ENCODE peak calls at places on chromosomes 1 and 21, in seven cellular contexts. One of them, this sample, is unnamed.

GRCh38 chr1:4702927-4703326 is 48.5 kb downstream of the AJAP1 start:
- DNase-seq in HS-5: no peak
- DNase-seq in neural crest cell: no peak
- DNase-seq in hypothalamus: no peak
- DNase-seq in stimulated activated CD4-positive, alpha-beta T cell treated with anti-CD3 and anti-CD28 coated beads, Interleukin-1b, Interleukin-23, amount 100 ng/mL, for 1 hour: no peak
- DNase-seq in cortex of kidney: no peak
- DNase-seq in Calu3: no peak
- DNase-seq in this sample: no peak

GRCh38 chr1:208008534-208008933 is 97.6 kb upstream of the CD34 start:
- DNase-seq in HS-5: no peak
- DNase-seq in neural crest cell: no peak
- DNase-seq in hypothalamus: no peak
- DNase-seq in stimulated activated CD4-positive, alpha-beta T cell treated with anti-CD3 and anti-CD28 coated beads, Interleukin-1b, Interleukin-23, amount 100 ng/mL, for 1 hour: no peak
- DNase-seq in cortex of kidney: no peak
- DNase-seq in Calu3: no peak
- DNase-seq in this sample: no peak

GRCh38 chr1:198018529-198018928 is 101.4 kb downstream of the LHX9 start:
- DNase-seq in HS-5: peak; percentile 96
- DNase-seq in neural crest cell: no peak
- DNase-seq in hypothalamus: no peak
- DNase-seq in stimulated activated CD4-positive, alpha-beta T cell treated with anti-CD3 and anti-CD28 coated beads, Interleukin-1b, Interleukin-23, amount 100 ng/mL, for 1 hour: no peak
- DNase-seq in cortex of kidney: no peak
- DNase-seq in Calu3: peak; percentile 60
- DNase-seq in this sample: no peak

GRCh38 chr1:162571696-162572095 is 10.2 kb downstream of the UAP1 start:
- DNase-seq in HS-5: no peak
- DNase-seq in neural crest cell: no peak
- DNase-seq in hypothalamus: no peak
- DNase-seq in stimulated activated CD4-positive, alpha-beta T cell treated with anti-CD3 and anti-CD28 coated beads, Interleukin-1b, Interleukin-23, amount 100 ng/mL, for 1 hour: no peak
- DNase-seq in cortex of kidney: no peak
- DNase-seq in Calu3: no peak
- DNase-seq in this sample: no peak

GRCh38 chr1:6105763-6106162 is 60.1 kb downstream of the KCNAB2 start:
- DNase-seq in HS-5: no peak
- DNase-seq in neural crest cell: no peak
- DNase-seq in hypothalamus: no peak
- DNase-seq in stimulated activated CD4-positive, alpha-beta T cell treated with anti-CD3 and anti-CD28 coated beads, Interleukin-1b, Interleukin-23, amount 100 ng/mL, for 1 hour: no peak
- DNase-seq in cortex of kidney: no peak
- DNase-seq in Calu3: peak; percentile 16
- DNase-seq in this sample: no peak

GRCh38 chr1:16181887-16182719 is 26.2 kb upstream of the EPHA2 start:
- DNase-seq in HS-5: peak; percentile 84
- DNase-seq in neural crest cell: no peak
- DNase-seq in hypothalamus: no peak
- DNase-seq in stimulated activated CD4-positive, alpha-beta T cell treated with anti-CD3 and anti-CD28 coated beads, Interleukin-1b, Interleukin-23, amount 100 ng/mL, for 1 hour: no peak
- DNase-seq in cortex of kidney: no peak
- DNase-seq in Calu3: peak; percentile 89
- DNase-seq in this sample: no peak

GRCh38 chr1:218813247-218813646 is 360.4 kb upstream of the LYPLAL1 start:
- DNase-seq in HS-5: no peak
- DNase-seq in neural crest cell: no peak
- DNase-seq in hypothalamus: no peak
- DNase-seq in stimulated activated CD4-positive, alpha-beta T cell treated with anti-CD3 and anti-CD28 coated beads, Interleukin-1b, Interleukin-23, amount 100 ng/mL, for 1 hour: no peak
- DNase-seq in cortex of kidney: no peak
- DNase-seq in Calu3: no peak
- DNase-seq in this sample: no peak

GRCh38 chr1:209749660-209750059 is 6.2 kb upstream of the TRAF3IP3 start:
- DNase-seq in HS-5: no peak
- DNase-seq in neural crest cell: no peak
- DNase-seq in hypothalamus: no peak
- DNase-seq in stimulated activated CD4-positive, alpha-beta T cell treated with anti-CD3 and anti-CD28 coated beads, Interleukin-1b, Interleukin-23, amount 100 ng/mL, for 1 hour: no peak
- DNase-seq in cortex of kidney: no peak
- DNase-seq in Calu3: no peak
- DNase-seq in this sample: no peak

GRCh38 chr1:168031627-168032026 is 94.8 kb upstream of the MPC2 start:
- DNase-seq in HS-5: no peak
- DNase-seq in neural crest cell: no peak
- DNase-seq in hypothalamus: no peak
- DNase-seq in stimulated activated CD4-positive, alpha-beta T cell treated with anti-CD3 and anti-CD28 coated beads, Interleukin-1b, Interleukin-23, amount 100 ng/mL, for 1 hour: no peak
- DNase-seq in cortex of kidney: no peak
- DNase-seq in Calu3: no peak
- DNase-seq in this sample: no peak

GRCh38 chr1:118223426-118223825 is 38.4 kb upstream of the SPAG17 start:
- DNase-seq in HS-5: no peak
- DNase-seq in neural crest cell: peak; percentile 42
- DNase-seq in hypothalamus: no peak
- DNase-seq in stimulated activated CD4-positive, alpha-beta T cell treated with anti-CD3 and anti-CD28 coated beads, Interleukin-1b, Interleukin-23, amount 100 ng/mL, for 1 hour: no peak
- DNase-seq in cortex of kidney: no peak
- DNase-seq in Calu3: peak; percentile 2
- DNase-seq in this sample: no peak

GRCh38 chr1:71413441-71414170 is 332.8 kb upstream of the ZRANB2 start:
- DNase-seq in HS-5: no peak
- DNase-seq in neural crest cell: no peak
- DNase-seq in hypothalamus: no peak
- DNase-seq in stimulated activated CD4-positive, alpha-beta T cell treated with anti-CD3 and anti-CD28 coated beads, Interleukin-1b, Interleukin-23, amount 100 ng/mL, for 1 hour: no peak
- DNase-seq in cortex of kidney: no peak
- DNase-seq in Calu3: no peak
- DNase-seq in this sample: no peak

GRCh38 chr1:171422489-171422888 is 62.8 kb upstream of the PRRC2C start:
- DNase-seq in HS-5: peak; percentile 53
- DNase-seq in neural crest cell: no peak
- DNase-seq in hypothalamus: no peak
- DNase-seq in stimulated activated CD4-positive, alpha-beta T cell treated with anti-CD3 and anti-CD28 coated beads, Interleukin-1b, Interleukin-23, amount 100 ng/mL, for 1 hour: no peak
- DNase-seq in cortex of kidney: no peak
- DNase-seq in Calu3: no peak
- DNase-seq in this sample: no peak

GRCh38 chr1:175597206-175597605 is 146.2 kb downstream of the TNR start:
- DNase-seq in HS-5: no peak
- DNase-seq in neural crest cell: no peak
- DNase-seq in hypothalamus: no peak
- DNase-seq in stimulated activated CD4-positive, alpha-beta T cell treated with anti-CD3 and anti-CD28 coated beads, Interleukin-1b, Interleukin-23, amount 100 ng/mL, for 1 hour: no peak
- DNase-seq in cortex of kidney: no peak
- DNase-seq in Calu3: no peak
- DNase-seq in this sample: no peak

GRCh38 chr1:41322835-41323234 is 38.4 kb upstream of the FOXO6 start:
- DNase-seq in HS-5: no peak
- DNase-seq in neural crest cell: no peak
- DNase-seq in hypothalamus: no peak
- DNase-seq in stimulated activated CD4-positive, alpha-beta T cell treated with anti-CD3 and anti-CD28 coated beads, Interleukin-1b, Interleukin-23, amount 100 ng/mL, for 1 hour: no peak
- DNase-seq in cortex of kidney: no peak
- DNase-seq in Calu3: peak; percentile 77
- DNase-seq in this sample: peak; percentile 27

GRCh38 chr21:30044447-30045064 is 104.8 kb upstream of the GRIK1 start:
- DNase-seq in HS-5: peak; percentile 3
- DNase-seq in neural crest cell: peak; percentile 47
- DNase-seq in hypothalamus: no peak
- DNase-seq in stimulated activated CD4-positive, alpha-beta T cell treated with anti-CD3 and anti-CD28 coated beads, Interleukin-1b, Interleukin-23, amount 100 ng/mL, for 1 hour: no peak
- DNase-seq in cortex of kidney: no peak
- DNase-seq in Calu3: peak; percentile 2
- DNase-seq in this sample: peak; percentile 11

GRCh38 chr1:183633676-183634343 is 1.8 kb downstream of the ARPC5 start:
- DNase-seq in HS-5: peak; percentile 76
- DNase-seq in neural crest cell: no peak
- DNase-seq in hypothalamus: no peak
- DNase-seq in stimulated activated CD4-positive, alpha-beta T cell treated with anti-CD3 and anti-CD28 coated beads, Interleukin-1b, Interleukin-23, amount 100 ng/mL, for 1 hour: no peak
- DNase-seq in cortex of kidney: no peak
- DNase-seq in Calu3: peak; percentile 31
- DNase-seq in this sample: peak; percentile 64

GRCh38 chr1:156124557-156125483 is 10.3 kb downstream of the LMNA start:
- DNase-seq in HS-5: no peak
- DNase-seq in neural crest cell: no peak
- DNase-seq in hypothalamus: no peak
- DNase-seq in stimulated activated CD4-positive, alpha-beta T cell treated with anti-CD3 and anti-CD28 coated beads, Interleukin-1b, Interleukin-23, amount 100 ng/mL, for 1 hour: no peak
- DNase-seq in cortex of kidney: no peak
- DNase-seq in Calu3: peak; percentile 78
- DNase-seq in this sample: peak; percentile 50

GRCh38 chr1:153789478-153790148 is 14.4 kb downstream of the SLC27A3 start:
- DNase-seq in HS-5: no peak
- DNase-seq in neural crest cell: no peak
- DNase-seq in hypothalamus: no peak
- DNase-seq in stimulated activated CD4-positive, alpha-beta T cell treated with anti-CD3 and anti-CD28 coated beads, Interleukin-1b, Interleukin-23, amount 100 ng/mL, for 1 hour: no peak
- DNase-seq in cortex of kidney: no peak
- DNase-seq in Calu3: no peak
- DNase-seq in this sample: peak; percentile 37

GRCh38 chr1:196877964-196878363 is 9.9 kb upstream of the CFHR4 start:
- DNase-seq in HS-5: no peak
- DNase-seq in neural crest cell: peak; percentile 2
- DNase-seq in hypothalamus: no peak
- DNase-seq in stimulated activated CD4-positive, alpha-beta T cell treated with anti-CD3 and anti-CD28 coated beads, Interleukin-1b, Interleukin-23, amount 100 ng/mL, for 1 hour: no peak
- DNase-seq in cortex of kidney: no peak
- DNase-seq in Calu3: no peak
- DNase-seq in this sample: no peak

GRCh38 chr1:99613716-99614115 is 32.2 kb upstream of the PALMD start:
- DNase-seq in HS-5: no peak
- DNase-seq in neural crest cell: no peak
- DNase-seq in hypothalamus: no peak
- DNase-seq in stimulated activated CD4-positive, alpha-beta T cell treated with anti-CD3 and anti-CD28 coated beads, Interleukin-1b, Interleukin-23, amount 100 ng/mL, for 1 hour: no peak
- DNase-seq in cortex of kidney: no peak
- DNase-seq in Calu3: no peak
- DNase-seq in this sample: no peak

GRCh38 chr1:50750021-50750619 is 209.9 kb downstream of the FAF1 start:
- DNase-seq in HS-5: no peak
- DNase-seq in neural crest cell: peak; percentile 16
- DNase-seq in hypothalamus: no peak
- DNase-seq in stimulated activated CD4-positive, alpha-beta T cell treated with anti-CD3 and anti-CD28 coated beads, Interleukin-1b, Interleukin-23, amount 100 ng/mL, for 1 hour: no peak
- DNase-seq in cortex of kidney: no peak
- DNase-seq in Calu3: peak; percentile 44
- DNase-seq in this sample: no peak

GRCh38 chr1:5975133-5975880 is 16.9 kb downstream of the NPHP4 start:
- DNase-seq in HS-5: no peak
- DNase-seq in neural crest cell: peak; percentile 26
- DNase-seq in hypothalamus: peak; percentile 46
- DNase-seq in stimulated activated CD4-positive, alpha-beta T cell treated with anti-CD3 and anti-CD28 coated beads, Interleukin-1b, Interleukin-23, amount 100 ng/mL, for 1 hour: no peak
- DNase-seq in cortex of kidney: no peak
- DNase-seq in Calu3: peak; percentile 63
- DNase-seq in this sample: peak; percentile 27

GRCh38 chr1:113641396-113641795 is 117.9 kb downstream of the PHTF1 start:
- DNase-seq in HS-5: no peak
- DNase-seq in neural crest cell: no peak
- DNase-seq in hypothalamus: no peak
- DNase-seq in stimulated activated CD4-positive, alpha-beta T cell treated with anti-CD3 and anti-CD28 coated beads, Interleukin-1b, Interleukin-23, amount 100 ng/mL, for 1 hour: no peak
- DNase-seq in cortex of kidney: no peak
- DNase-seq in Calu3: no peak
- DNase-seq in this sample: no peak